ENCODE peak calls at places on chromosome 7, in four cellular contexts. One of them, this sample, is unnamed.

GRCh38 chr7:93890041-93890463 is 501 bp downstream of the TFPI2 start:
- DNase-seq in heart right ventricle: peak
- DNase-seq in AG09309: no peak
- DNase-seq in dorsolateral prefrontal cortex: no peak
- DNase-seq in this sample: no peak

GRCh38 chr7:99102809-99103690 is 40.9 kb downstream of the SMURF1 start:
- DNase-seq in heart right ventricle: no peak
- DNase-seq in AG09309: no peak
- DNase-seq in dorsolateral prefrontal cortex: no peak
- DNase-seq in this sample: no peak

GRCh38 chr7:7562736-7563135 is 3.9 kb upstream of the MIOS start:
- DNase-seq in heart right ventricle: no peak
- DNase-seq in AG09309: peak
- DNase-seq in dorsolateral prefrontal cortex: no peak
- DNase-seq in this sample: no peak

GRCh38 chr7:46321556-46322205 is 400.6 kb upstream of the IGFBP3 start:
- DNase-seq in heart right ventricle: no peak
- DNase-seq in AG09309: no peak
- DNase-seq in dorsolateral prefrontal cortex: no peak
- DNase-seq in this sample: no peak

GRCh38 chr7:40475681-40475982 is 340.8 kb downstream of the SUGCT start:
- DNase-seq in heart right ventricle: no peak
- DNase-seq in AG09309: no peak
- DNase-seq in dorsolateral prefrontal cortex: no peak
- DNase-seq in this sample: no peak

GRCh38 chr7:42210333-42210732 is 26.7 kb downstream of the GLI3 start:
- DNase-seq in heart right ventricle: no peak
- DNase-seq in AG09309: no peak
- DNase-seq in dorsolateral prefrontal cortex: no peak
- DNase-seq in this sample: no peak

GRCh38 chr7:123319911-123320310 is 120.1 kb upstream of the SLC13A1 start:
- DNase-seq in heart right ventricle: no peak
- DNase-seq in AG09309: no peak
- DNase-seq in dorsolateral prefrontal cortex: no peak
- DNase-seq in this sample: no peak

GRCh38 chr7:78134256-78134655 is 335.7 kb downstream of the PHTF2 start:
- DNase-seq in heart right ventricle: no peak
- DNase-seq in AG09309: peak
- DNase-seq in dorsolateral prefrontal cortex: no peak
- DNase-seq in this sample: peak

GRCh38 chr7:134619627-134620331 is 26.9 kb upstream of the BPGM start:
- DNase-seq in heart right ventricle: no peak
- DNase-seq in AG09309: peak
- DNase-seq in dorsolateral prefrontal cortex: no peak
- DNase-seq in this sample: no peak

GRCh38 chr7:123624527-123625183 is 23.0 kb downstream of the ASB15 start:
- DNase-seq in heart right ventricle: peak
- DNase-seq in AG09309: no peak
- DNase-seq in dorsolateral prefrontal cortex: no peak
- DNase-seq in this sample: no peak

GRCh38 chr7:150903627-150904026 is 51.3 kb downstream of the AOC1 start:
- DNase-seq in heart right ventricle: peak
- DNase-seq in AG09309: peak
- DNase-seq in dorsolateral prefrontal cortex: peak
- DNase-seq in this sample: peak

GRCh38 chr7:94875221-94875620 is 32.2 kb upstream of the PPP1R9A start:
- DNase-seq in heart right ventricle: no peak
- DNase-seq in AG09309: no peak
- DNase-seq in dorsolateral prefrontal cortex: no peak
- DNase-seq in this sample: no peak

GRCh38 chr7:27164381-27165088 is 802 bp downstream of the HOXA9 start:
- DNase-seq in heart right ventricle: no peak
- DNase-seq in AG09309: no peak
- DNase-seq in dorsolateral prefrontal cortex: no peak
- DNase-seq in this sample: no peak

GRCh38 chr7:57424515-57425238 is 25.3 kb upstream of the ZNF716 start:
- DNase-seq in heart right ventricle: no peak
- DNase-seq in AG09309: no peak
- DNase-seq in dorsolateral prefrontal cortex: no peak
- DNase-seq in this sample: no peak

GRCh38 chr7:140640060-140640611 is 477 bp downstream of the DENND2A start:
- DNase-seq in heart right ventricle: peak
- DNase-seq in AG09309: no peak
- DNase-seq in dorsolateral prefrontal cortex: peak
- DNase-seq in this sample: peak

GRCh38 chr7:4139656-4140320 is 542.3 kb upstream of the FOXK1 start:
- DNase-seq in heart right ventricle: no peak
- DNase-seq in AG09309: no peak
- DNase-seq in dorsolateral prefrontal cortex: no peak
- DNase-seq in this sample: no peak

GRCh38 chr7:138021889-138022288 is 20.0 kb upstream of the CREB3L2 start:
- DNase-seq in heart right ventricle: no peak
- DNase-seq in AG09309: no peak
- DNase-seq in dorsolateral prefrontal cortex: no peak
- DNase-seq in this sample: no peak

GRCh38 chr7:31776616-31777015 is 89.6 kb downstream of the PPP1R17 start:
- DNase-seq in heart right ventricle: no peak
- DNase-seq in AG09309: peak
- DNase-seq in dorsolateral prefrontal cortex: no peak
- DNase-seq in this sample: no peak

GRCh38 chr7:24718977-24719491 is 38.2 kb downstream of the GSDME start:
- DNase-seq in heart right ventricle: no peak
- DNase-seq in AG09309: no peak
- DNase-seq in dorsolateral prefrontal cortex: peak
- DNase-seq in this sample: no peak

GRCh38 chr7:70616821-70617220 is 515.1 kb upstream of the GALNT17 start:
- DNase-seq in heart right ventricle: no peak
- DNase-seq in AG09309: no peak
- DNase-seq in dorsolateral prefrontal cortex: no peak
- DNase-seq in this sample: no peak

GRCh38 chr7:33667261-33667660 is 238.1 kb upstream of the BMPER start:
- DNase-seq in heart right ventricle: no peak
- DNase-seq in AG09309: no peak
- DNase-seq in dorsolateral prefrontal cortex: no peak
- DNase-seq in this sample: no peak

GRCh38 chr7:23918856-23919255 is 208.8 kb downstream of the STK31 start:
- DNase-seq in heart right ventricle: no peak
- DNase-seq in AG09309: no peak
- DNase-seq in dorsolateral prefrontal cortex: no peak
- DNase-seq in this sample: no peak

GRCh38 chr7:46239856-46240255 is 318.8 kb upstream of the IGFBP3 start:
- DNase-seq in heart right ventricle: no peak
- DNase-seq in AG09309: no peak
- DNase-seq in dorsolateral prefrontal cortex: no peak
- DNase-seq in this sample: no peak

GRCh38 chr7:68015565-68016532 is 1019.2 kb downstream of the TYW1 start:
- DNase-seq in heart right ventricle: no peak
- DNase-seq in AG09309: no peak
- DNase-seq in dorsolateral prefrontal cortex: no peak
- DNase-seq in this sample: no peak

GRCh38 chr7:135755351-135755753 is 6.7 kb upstream of the FAM180A start:
- DNase-seq in heart right ventricle: no peak
- DNase-seq in AG09309: no peak
- DNase-seq in dorsolateral prefrontal cortex: no peak
- DNase-seq in this sample: no peak

GRCh38 chr7:30422922-30423321 is 55.7 kb downstream of the NOD1 start:
- DNase-seq in heart right ventricle: no peak
- DNase-seq in AG09309: no peak
- DNase-seq in dorsolateral prefrontal cortex: no peak
- DNase-seq in this sample: no peak

GRCh38 chr7:92784935-92785334 is 51.4 kb downstream of the CDK6 start:
- DNase-seq in heart right ventricle: no peak
- DNase-seq in AG09309: no peak
- DNase-seq in dorsolateral prefrontal cortex: no peak
- DNase-seq in this sample: no peak

GRCh38 chr7:39712746-39713145 is 89.4 kb downstream of the RALA start:
- DNase-seq in heart right ventricle: no peak
- DNase-seq in AG09309: no peak
- DNase-seq in dorsolateral prefrontal cortex: no peak
- DNase-seq in this sample: no peak

GRCh38 chr7:103540986-103541385 is 95.0 kb upstream of the SLC26A5 start:
- DNase-seq in heart right ventricle: peak
- DNase-seq in AG09309: no peak
- DNase-seq in dorsolateral prefrontal cortex: peak
- DNase-seq in this sample: peak

GRCh38 chr7:35717516-35717915 is 22.6 kb upstream of the HERPUD2 start:
- DNase-seq in heart right ventricle: no peak
- DNase-seq in AG09309: no peak
- DNase-seq in dorsolateral prefrontal cortex: no peak
- DNase-seq in this sample: no peak

GRCh38 chr7:96349572-96349971 is 27.7 kb upstream of the SLC25A13 start:
- DNase-seq in heart right ventricle: no peak
- DNase-seq in AG09309: no peak
- DNase-seq in dorsolateral prefrontal cortex: no peak
- DNase-seq in this sample: no peak

GRCh38 chr7:54663186-54663585 is 95.8 kb downstream of the SEC61G start:
- DNase-seq in heart right ventricle: no peak
- DNase-seq in AG09309: no peak
- DNase-seq in dorsolateral prefrontal cortex: no peak
- DNase-seq in this sample: no peak

GRCh38 chr7:70312336-70312735 is 714.1 kb downstream of the AUTS2 start:
- DNase-seq in heart right ventricle: no peak
- DNase-seq in AG09309: no peak
- DNase-seq in dorsolateral prefrontal cortex: no peak
- DNase-seq in this sample: no peak

GRCh38 chr7:104059103-104059502 is 69.6 kb upstream of the RELN start:
- DNase-seq in heart right ventricle: no peak
- DNase-seq in AG09309: no peak
- DNase-seq in dorsolateral prefrontal cortex: no peak
- DNase-seq in this sample: no peak

GRCh38 chr7:116802784-116803183 is 59.6 kb upstream of the CAPZA2 start:
- DNase-seq in heart right ventricle: no peak
- DNase-seq in AG09309: no peak
- DNase-seq in dorsolateral prefrontal cortex: no peak
- DNase-seq in this sample: peak

GRCh38 chr7:89238156-89238555 is 442.6 kb upstream of the TEX47 start:
- DNase-seq in heart right ventricle: no peak
- DNase-seq in AG09309: peak
- DNase-seq in dorsolateral prefrontal cortex: no peak
- DNase-seq in this sample: no peak